ENCODE peak calls at places on chromosomes 1 and 21, in six cellular contexts. L is A549, T is HepG2, C is endothelial cell of umbilical vein, P is K562, H is H1. B is an unnamed sample.

GRCh38 chr21:42237577-42237976 is 18.6 kb downstream of the ABCG1 start:
- DNase-seq in L (no peak), T (no peak), C (no peak), P (no peak), H (no peak), B (no peak)

GRCh38 chr1:69702085-69702484 is 134.4 kb downstream of the LRRC7 start:
- DNase-seq in L (no peak), T (no peak), C (no peak), P (no peak), H (no peak), B (no peak)

GRCh38 chr1:176989754-176990153 is 174.8 kb downstream of the ASTN1 start:
- DNase-seq in L (no peak), T (no peak), C (no peak), P (no peak), H (no peak), B (no peak)

GRCh38 chr1:87885263-87885662 is 556.6 kb downstream of the LMO4 start:
- DNase-seq in L (no peak), T (no peak), C (no peak), P (no peak), H (no peak), B (no peak)

GRCh38 chr1:246592695-246593094 is 26.4 kb downstream of the CNST start:
- DNase-seq in L (no peak), T (no peak), C (no peak), P (no peak), H (no peak), B (no peak)

GRCh38 chr1:50968884-50969610 is 998 bp upstream of the CDKN2C start:
- DNase-seq in L (peak), T (no peak), C (peak), P (no peak), H (no peak), B (peak)

GRCh38 chr1:16181887-16182719 is 26.2 kb upstream of the EPHA2 start:
- DNase-seq in L (peak), T (peak), C (peak), P (no peak), H (peak), B (peak)

GRCh38 chr1:208525417-208525816 is 281.2 kb upstream of the PLXNA2 start:
- DNase-seq in L (no peak), T (no peak), C (no peak), P (no peak), H (no peak), B (no peak)

GRCh38 chr1:30727013-30727684 is 3.8 kb upstream of the MATN1 start:
- DNase-seq in L (no peak), T (no peak), C (no peak), P (no peak), H (no peak), B (no peak)

GRCh38 chr1:103274886-103275285 is 166.6 kb upstream of the COL11A1 start:
- DNase-seq in L (no peak), T (no peak), C (no peak), P (no peak), H (no peak), B (no peak)

GRCh38 chr1:156894001-156894400 is 483 bp downstream of the PEAR1 start:
- DNase-seq in L (no peak), T (no peak), C (peak), P (no peak), H (no peak), B (no peak)

GRCh38 chr1:116495534-116495933 is 75.3 kb downstream of the CD58 start:
- DNase-seq in L (no peak), T (no peak), C (no peak), P (no peak), H (no peak), B (no peak)

GRCh38 chr1:175904808-175905207 is 161.4 kb upstream of the TNR start:
- DNase-seq in L (no peak), T (no peak), C (no peak), P (no peak), H (no peak), B (no peak)

GRCh38 chr1:169925505-169926482 is 32.1 kb upstream of the SCYL3 start:
- DNase-seq in L (no peak), T (no peak), C (no peak), P (no peak), H (no peak), B (no peak)

GRCh38 chr1:217078010-217078704 is 354.9 kb upstream of the ESRRG start:
- DNase-seq in L (no peak), T (no peak), C (no peak), P (no peak), H (no peak), B (no peak)

GRCh38 chr1:169692766-169693460 is 18.5 kb downstream of the SELL start:
- DNase-seq in L (no peak), T (no peak), C (no peak), P (no peak), H (no peak), B (no peak)

GRCh38 chr1:113265196-113265595 is 125.1 kb upstream of the MAGI3 start:
- DNase-seq in L (no peak), T (no peak), C (no peak), P (peak), H (no peak), B (no peak)

GRCh38 chr1:177913762-177914540 is 55.9 kb downstream of the SEC16B start:
- DNase-seq in L (peak), T (peak), C (peak), P (no peak), H (no peak), B (peak)

GRCh38 chr1:185741551-185741950 is 7.4 kb downstream of the HMCN1 start:
- DNase-seq in L (no peak), T (no peak), C (no peak), P (no peak), H (no peak), B (no peak)

GRCh38 chr1:19071674-19072281 is 115.3 kb upstream of the IFFO2 start:
- DNase-seq in L (no peak), T (no peak), C (no peak), P (no peak), H (no peak), B (no peak)

GRCh38 chr1:219076536-219076935 is 97.1 kb upstream of the LYPLAL1 start:
- DNase-seq in L (no peak), T (no peak), C (no peak), P (no peak), H (no peak), B (no peak)

GRCh38 chr1:160353223-160353622 is 10.0 kb downstream of the NCSTN start:
- DNase-seq in L (no peak), T (no peak), C (no peak), P (no peak), H (no peak), B (no peak)

GRCh38 chr1:27038020-27038419 is 25.4 kb upstream of the TENT5B start:
- DNase-seq in L (no peak), T (no peak), C (no peak), P (no peak), H (no peak), B (no peak)

GRCh38 chr21:29638761-29639327 is 301.0 kb downstream of the GRIK1 start:
- DNase-seq in L (no peak), T (no peak), C (no peak), P (no peak), H (no peak), B (no peak)

GRCh38 chr1:194975913-194976312 is 1632.3 kb downstream of the KCNT2 start:
- DNase-seq in L (peak), T (no peak), C (no peak), P (peak), H (no peak), B (no peak)

GRCh38 chr1:102191723-102192122 is 195.0 kb upstream of the OLFM3 start:
- DNase-seq in L (peak), T (peak), C (peak), P (peak), H (no peak), B (no peak)

DNA sequence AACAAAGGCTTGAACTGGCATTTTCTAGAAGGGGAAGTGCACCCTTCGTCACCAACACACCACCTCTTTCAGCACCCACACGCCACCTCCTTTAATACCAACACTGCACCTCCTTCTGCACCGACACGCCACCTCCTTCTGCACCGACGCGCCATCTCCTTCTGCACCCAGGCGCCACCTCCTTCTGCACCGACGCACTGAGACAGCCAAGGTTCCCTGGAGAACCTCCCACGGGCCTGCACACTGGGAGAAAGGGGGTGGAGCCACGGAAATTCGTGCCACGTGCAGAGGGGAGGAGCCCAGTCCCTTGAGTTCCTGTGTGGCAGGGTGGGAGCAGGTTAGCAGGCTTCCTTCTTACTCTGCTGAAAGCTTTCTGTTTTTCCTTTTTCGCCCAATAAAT is 327.9 kb upstream of the C1orf174 start:
- DNase-seq in L (peak), T (no peak), C (no peak), P (peak), H (no peak), B (no peak)
- TF ChIP-seq JUN in L (no peak), T (no peak), C (no peak), P (no peak), H (no peak), B (no peak)

GRCh38 chr1:109094377-109094803 is 3.8 kb downstream of the TMEM167B start:
- DNase-seq in L (no peak), T (no peak), C (no peak), P (no peak), H (no peak), B (no peak)
- TF ChIP-seq JUN in L (no peak), T (no peak), C (no peak), P (no peak), H (no peak), B (no peak)

GRCh38 chr1:2987773-2988172 is 33.5 kb upstream of the ACTRT2 start:
- DNase-seq in L (no peak), T (no peak), C (no peak), P (no peak), H (no peak), B (no peak)
- TF ChIP-seq JUN in L (no peak), T (no peak), C (no peak), P (no peak), H (no peak), B (no peak)

GRCh38 chr1:47228644-47229030 is 3.4 kb downstream of the TAL1 start:
- DNase-seq in L (no peak), T (no peak), C (peak), P (no peak), H (no peak), B (no peak)
- TF ChIP-seq JUN in L (no peak), T (no peak), C (no peak), P (no peak), H (no peak), B (no peak)

GRCh38 chr1:233613252-233614172 is at the start of gene KCNK1:
- DNase-seq in L (peak), T (no peak), C (peak), P (peak), H (peak), B (peak)
- TF ChIP-seq JUN in L (no peak), T (no peak), C (no peak), P (no peak), H (no peak), B (no peak)

GRCh38 chr1:12386130-12386529 is 156.3 kb downstream of the VPS13D start:
- DNase-seq in L (no peak), T (peak), C (no peak), P (no peak), H (no peak), B (no peak)
- TF ChIP-seq JUN in L (no peak), T (no peak), C (no peak), P (no peak), H (no peak), B (no peak)

GRCh38 chr1:24186711-24186992 is 437 bp downstream of the IFNLR1 start:
- DNase-seq in L (no peak), T (no peak), C (no peak), P (no peak), H (no peak), B (no peak)

GRCh38 chr1:24191860-24192259 is 4.8 kb upstream of the IFNLR1 start:
- DNase-seq in L (peak), T (no peak), C (no peak), P (peak), H (no peak), B (no peak)

GRCh38 chr1:24190970-24191570 is 4.0 kb upstream of the IFNLR1 start:
- DNase-seq in L (no peak), T (no peak), C (no peak), P (no peak), H (no peak), B (no peak)

GRCh38 chr1:24186993-24187790 is at the start of gene IFNLR1:
- DNase-seq in L (peak), T (peak), C (no peak), P (no peak), H (peak), B (peak)

GRCh38 chr1:24189528-24189927 is 2.4 kb upstream of the IFNLR1 start:
- DNase-seq in L (no peak), T (no peak), C (no peak), P (no peak), H (no peak), B (no peak)
- TF ChIP-seq JUN in L (no peak), T (no peak), C (no peak), P (no peak), H (no peak), B (no peak)

B was measured in WTC11.